ENCODE peak calls at places on chromosomes 12 and 14, in ten cellular contexts. I is PC-9, D is breast epithelium, G is ovary, Z is IMR-90, X is uterus, H is kidney, Y is brain microvascular endothelial cell, A is left ventricle myocardium inferior, P is K562. Q is an unnamed sample. For H3K36me3, the result is how much of the 10 kb centered on the place peaks cover.

GRCh38 chr12:2853626-2854025 is 3.2 kb downstream of the TEX52 start:
- DNase-seq in I (peak), D (peak), G (peak), Z (peak), X (peak), H (peak), Y (peak), A (peak), P (peak), Q (peak)

GRCh38 chr14:72512925-72513324 is 381.0 kb downstream of the DPF3 start:
- DNase-seq in I (no peak), D (no peak), G (no peak), Z (no peak), X (no peak), H (no peak), Y (no peak), A (no peak), P (no peak), Q (no peak)

GRCh38 chr14:101005447-101005846 is 101.9 kb upstream of the RTL1 start:
- DNase-seq in I (no peak), D (no peak), G (no peak), Z (no peak), X (no peak), H (no peak), Y (no peak), A (peak), P (no peak), Q (no peak)

GRCh38 chr12:31261744-31262143 is 64.2 kb downstream of the SINHCAF start:
- DNase-seq in I (no peak), D (no peak), G (no peak), Z (no peak), X (no peak), H (no peak), Y (no peak), A (no peak), P (no peak), Q (no peak)

GRCh38 chr12:121751716-121752351 is 39.3 kb downstream of the TMEM120B start:
- DNase-seq in I (no peak), D (no peak), G (no peak), Z (no peak), X (no peak), H (peak), Y (no peak), A (no peak), P (no peak), Q (no peak)

GRCh38 chr12:120965534-120966091 is 12.7 kb upstream of the HNF1A start:
- DNase-seq in I (peak), D (no peak), G (no peak), Z (no peak), X (no peak), H (peak), Y (no peak), A (no peak), P (no peak), Q (no peak)

GRCh38 chr12:95634622-95635621 is 83.6 kb upstream of the USP44 start:
- DNase-seq in I (no peak), D (peak), G (no peak), Z (peak), X (no peak), H (no peak), Y (peak), A (no peak), P (no peak), Q (no peak)

GRCh38 chr12:80939231-80939950 is 1.7 kb upstream of the LIN7A start:
- DNase-seq in I (no peak), D (no peak), G (no peak), Z (no peak), X (no peak), H (no peak), Y (peak), A (no peak), P (no peak), Q (no peak)

GRCh38 chr14:61140271-61140670 is 140.9 kb downstream of the TMEM30B start:
- DNase-seq in I (no peak), D (no peak), G (no peak), Z (peak), X (no peak), H (no peak), Y (no peak), A (no peak), P (no peak), Q (no peak)

GRCh38 chr12:90854136-90854689 is 100.8 kb downstream of the CCER1 start:
- DNase-seq in I (no peak), D (no peak), G (no peak), Z (peak), X (peak), H (no peak), Y (peak), A (no peak), P (peak), Q (no peak)

GRCh38 chr12:55972906-55973597 is 826 bp upstream of the RAB5B start:
- DNase-seq in I (no peak), D (no peak), G (no peak), Z (peak), X (no peak), H (no peak), Y (peak), A (no peak), P (no peak), Q (no peak)

GRCh38 chr12:77947326-77947725 is 116.6 kb downstream of the NAV3 start:
- DNase-seq in I (no peak), D (no peak), G (no peak), Z (peak), X (no peak), H (no peak), Y (peak), A (no peak), P (no peak), Q (no peak)

GRCh38 chr14:99055816-99056215 is 216.2 kb downstream of the BCL11B start:
- DNase-seq in I (no peak), D (no peak), G (no peak), Z (no peak), X (no peak), H (peak), Y (no peak), A (no peak), P (no peak), Q (no peak)

GRCh38 chr12:63949902-63950301 is 105.4 kb downstream of the SRGAP1 start:
- DNase-seq in I (no peak), D (no peak), G (no peak), Z (peak), X (no peak), H (no peak), Y (no peak), A (no peak), P (no peak), Q (no peak)

GRCh38 chr12:103673891-103674375 is 86.9 kb downstream of the STAB2 start:
- DNase-seq in I (no peak), D (no peak), G (no peak), Z (no peak), X (no peak), H (no peak), Y (no peak), A (no peak), P (no peak), Q (no peak)

GRCh38 chr12:114876968-114877680 is 193.1 kb upstream of the TBX3 start:
- DNase-seq in I (no peak), D (no peak), G (no peak), Z (no peak), X (no peak), H (no peak), Y (no peak), A (no peak), P (no peak), Q (no peak)

GRCh38 chr14:77861201-77861600 is 61.3 kb downstream of the ADCK1 start:
- DNase-seq in I (no peak), D (no peak), G (no peak), Z (no peak), X (no peak), H (no peak), Y (no peak), A (no peak), P (no peak), Q (no peak)

GRCh38 chr12:3704512-3705348 is 48.2 kb downstream of the CRACR2A start:
- DNase-seq in I (no peak), D (no peak), G (no peak), Z (peak), X (no peak), H (no peak), Y (peak), A (no peak), P (no peak), Q (no peak)

GRCh38 chr12:85627584-85627983 is 208.6 kb downstream of the RASSF9 start:
- DNase-seq in I (no peak), D (no peak), G (no peak), Z (peak), X (no peak), H (no peak), Y (peak), A (no peak), P (no peak), Q (no peak)

GRCh38 chr12:105378821-105379400 is 48.4 kb downstream of the C12orf75 start:
- DNase-seq in I (no peak), D (no peak), G (no peak), Z (no peak), X (no peak), H (no peak), Y (no peak), A (no peak), P (no peak), Q (no peak)
- TF ChIP-seq CTCF in I (no peak), D (no peak), G (no peak), Z (peak), X (no peak), H (no peak), Y (peak), A (no peak), P (no peak), Q (no peak)

DNA sequence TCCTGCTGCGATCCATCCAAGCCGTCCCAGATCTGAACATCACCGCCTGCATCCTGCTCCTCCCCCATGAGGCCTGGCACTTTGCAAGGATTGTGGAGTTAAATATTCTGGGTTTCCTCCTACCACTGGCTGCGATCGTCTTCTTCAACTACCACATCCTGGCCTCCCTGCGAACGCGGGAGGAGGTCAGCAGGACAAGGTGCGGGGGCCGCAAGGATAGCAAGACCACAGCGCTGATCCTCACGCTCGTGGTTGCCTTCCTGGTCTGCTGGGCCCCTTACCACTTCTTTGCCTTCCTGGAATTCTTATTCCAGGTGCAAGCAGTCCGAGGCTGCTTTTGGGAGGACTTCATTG is 8.2 kb downstream of the BDKRB1 start:
- DNase-seq in I (no peak), D (no peak), G (no peak), Z (no peak), X (no peak), H (no peak), Y (no peak), A (no peak), P (no peak), Q (no peak)
- H3K36me3 ChIP-seq in I (under half), D (under half), G (under half), Z (half or more), X (under half), H (under half), Y (under half), A (under half), P (under half), Q (under half)

DNA sequence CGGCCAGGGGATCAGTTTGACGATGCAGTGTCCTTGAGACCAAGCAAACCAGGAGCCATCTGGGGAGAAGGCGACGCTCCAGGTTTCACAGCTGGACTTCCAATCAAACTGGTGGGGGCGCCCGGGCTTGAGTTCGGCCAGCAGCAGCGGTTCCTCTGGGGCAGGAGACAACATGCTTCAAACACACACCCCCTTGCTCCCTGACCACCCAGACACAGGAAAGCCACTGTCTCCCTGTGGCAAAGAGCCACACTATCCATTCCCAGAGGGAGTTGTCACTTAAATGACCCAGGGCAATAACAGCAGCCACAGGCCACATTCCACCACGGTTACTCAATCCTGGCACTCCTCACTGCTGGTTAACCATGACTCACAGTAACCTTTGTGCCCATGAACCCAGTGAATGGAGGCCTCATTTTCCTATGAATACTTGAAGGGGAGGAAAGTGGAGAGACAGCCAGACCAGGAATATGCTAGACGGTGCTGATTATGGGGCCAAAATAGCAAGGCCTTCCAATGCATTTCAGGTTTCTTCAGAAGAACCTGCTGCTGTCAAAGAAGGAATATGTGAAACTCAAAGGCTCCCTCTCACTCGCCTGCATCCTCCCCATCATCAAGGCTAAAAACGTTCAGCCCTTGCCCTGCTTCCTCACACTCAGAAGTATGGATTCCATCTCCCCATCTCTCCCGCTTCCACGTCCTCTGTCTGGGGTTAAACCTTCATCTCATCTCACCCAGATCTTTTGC is 8.5 kb downstream of the WSB2 start:
- DNase-seq in I (peak), D (peak), G (peak), Z (peak), X (peak), H (peak), Y (peak), A (peak), P (no peak), Q (peak)
- TF ChIP-seq CTCF in I (no peak), D (no peak), G (no peak), Z (no peak), X (no peak), H (no peak), Y (no peak), A (no peak), P (no peak), Q (no peak)

GRCh38 chr14:54410215-54410614 is 13.4 kb downstream of the CDKN3 start:
- DNase-seq in I (no peak), D (no peak), G (no peak), Z (no peak), X (no peak), H (no peak), Y (no peak), A (no peak), P (no peak), Q (no peak)
- H3K36me3 ChIP-seq in I (under half), D (under half), G (under half), Z (under half), X (under half), H (under half), Y (under half), A (under half), P (under half), Q (under half)

DNA sequence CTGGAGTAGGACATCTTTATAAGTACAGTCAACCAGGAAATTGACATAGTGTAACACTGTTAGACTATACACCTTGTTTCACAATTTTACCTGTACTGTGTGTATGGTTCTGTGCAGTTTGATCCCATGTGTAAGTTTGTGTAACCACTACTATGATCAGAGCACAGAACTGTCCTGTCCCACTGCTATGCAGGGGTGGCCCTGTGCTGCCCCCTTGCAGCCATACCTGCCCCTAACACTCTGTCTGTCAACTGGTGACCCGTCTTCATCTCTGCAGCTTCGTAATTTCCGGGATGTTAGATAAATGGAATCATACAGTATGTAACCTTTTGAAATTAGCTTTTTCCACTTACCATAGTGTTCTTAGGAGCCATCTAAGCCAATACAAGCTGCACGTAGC is 58.7 kb upstream of the RD3L start:
- DNase-seq in I (no peak), D (no peak), G (no peak), Z (no peak), X (no peak), H (no peak), Y (no peak), A (no peak), P (peak), Q (no peak)
- TF ChIP-seq CTCF in I (peak), D (no peak), G (no peak), Z (peak), X (no peak), H (no peak), Y (peak), A (peak), P (peak), Q (no peak)

GRCh38 chr12:98678236-98678945 is 33.3 kb downstream of the APAF1 start:
- DNase-seq in I (no peak), D (no peak), G (no peak), Z (no peak), X (no peak), H (no peak), Y (no peak), A (no peak), P (no peak), Q (no peak)
- H3K36me3 ChIP-seq in I (under half), D (under half), G (under half), Z (under half), X (under half), H (under half), Y (under half), A (half or more), P (under half), Q (half or more)

GRCh38 chr14:74908861-74909341 is 14.2 kb downstream of the RPS6KL1 start:
- DNase-seq in I (no peak), D (no peak), G (peak), Z (no peak), X (no peak), H (peak), Y (no peak), A (no peak), P (no peak), Q (no peak)

GRCh38 chr14:74907744-74908143 is 15.3 kb downstream of the RPS6KL1 start:
- DNase-seq in I (no peak), D (no peak), G (peak), Z (no peak), X (no peak), H (peak), Y (no peak), A (no peak), P (no peak), Q (no peak)

GRCh38 chr14:74905595-74906142 is 17.4 kb downstream of the RPS6KL1 start:
- DNase-seq in I (peak), D (no peak), G (peak), Z (peak), X (peak), H (peak), Y (no peak), A (peak), P (peak), Q (no peak)

GRCh38 chr14:74904623-74905503 is 18.2 kb downstream of the RPS6KL1 start:
- DNase-seq in I (no peak), D (no peak), G (no peak), Z (no peak), X (no peak), H (no peak), Y (no peak), A (no peak), P (no peak), Q (no peak)

GRCh38 chr14:74906923-74907620 is 16.0 kb downstream of the RPS6KL1 start:
- DNase-seq in I (no peak), D (no peak), G (no peak), Z (no peak), X (no peak), H (peak), Y (no peak), A (no peak), P (no peak), Q (no peak)
- TF ChIP-seq CTCF in I (peak), D (no peak), G (no peak), Z (peak), X (no peak), H (no peak), Y (peak), A (no peak), P (peak), Q (no peak)

GRCh38 chr12:106064622-106065021 is 74.1 kb downstream of the NUAK1 start:
- DNase-seq in I (no peak), D (no peak), G (no peak), Z (no peak), X (no peak), H (no peak), Y (no peak), A (no peak), P (no peak), Q (no peak)

GRCh38 chr12:106066051-106066705 is 72.6 kb downstream of the NUAK1 start:
- DNase-seq in I (no peak), D (no peak), G (no peak), Z (peak), X (no peak), H (no peak), Y (no peak), A (no peak), P (no peak), Q (no peak)

GRCh38 chr12:106063826-106064575 is 74.8 kb downstream of the NUAK1 start:
- DNase-seq in I (no peak), D (no peak), G (no peak), Z (no peak), X (no peak), H (no peak), Y (no peak), A (no peak), P (no peak), Q (no peak)

GRCh38 chr12:106066726-106067325 is 71.9 kb downstream of the NUAK1 start:
- DNase-seq in I (no peak), D (no peak), G (no peak), Z (no peak), X (no peak), H (peak), Y (no peak), A (no peak), P (no peak), Q (no peak)

GRCh38 chr12:106065506-106065905 is 73.2 kb downstream of the NUAK1 start:
- DNase-seq in I (no peak), D (no peak), G (no peak), Z (no peak), X (no peak), H (no peak), Y (no peak), A (no peak), P (no peak), Q (no peak)
- H3K36me3 ChIP-seq in I (under half), D (under half), G (under half), Z (under half), X (under half), H (under half), Y (half or more), A (half or more), P (under half), Q (under half)

DNA sequence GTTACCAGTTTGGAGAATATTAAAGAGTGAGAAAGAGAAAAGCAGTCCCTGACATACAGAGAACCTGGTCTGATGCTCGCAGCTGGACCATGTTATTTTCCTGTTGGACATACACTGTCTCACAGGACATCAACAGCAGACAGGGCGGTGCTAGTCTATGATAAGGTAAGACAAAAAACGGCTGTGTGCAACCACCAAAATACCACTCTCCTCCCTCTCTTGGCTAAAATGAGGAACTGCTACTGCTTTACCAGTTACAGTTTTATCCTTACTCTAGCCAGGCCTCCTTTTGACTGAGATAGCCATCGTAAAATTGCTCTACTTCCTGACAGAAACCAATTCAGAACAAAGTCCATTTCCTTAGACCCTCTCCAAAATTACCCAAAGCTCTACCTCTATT is 47.0 kb upstream of the ERGIC2 start:
- DNase-seq in I (no peak), D (no peak), G (no peak), Z (no peak), X (no peak), H (no peak), Y (no peak), A (no peak), P (peak), Q (no peak)
- TF ChIP-seq CTCF in I (no peak), D (no peak), G (no peak), Z (no peak), X (no peak), H (no peak), Y (no peak), A (peak), P (peak), Q (no peak)

Q was measured in thoracic aorta.